ENCODE peak calls at places on chromosomes 4 and X, in seven cellular contexts. I is stimulated activated CD8-positive, alpha-beta memory T cell treated with anti-CD3 and anti-CD28 coated beads, Interleukin-15, amount 100 ng/mL, for 4 hours; F is stimulated activated CD4-positive, alpha-beta T cell treated with anti-CD3 and anti-CD28 coated beads, Interleukin-12 subunit alpha, Interleukin-12 subunit beta, amount 100 ng/mL, for 48 hours; Y is foreskin fibroblast; J is breast epithelium; C is HT-29; D is astrocyte. U is an unnamed sample.

GRCh38 chr4:56229947-56230346 is 157.3 kb downstream of the AASDH start:
- DNase-seq in I (no peak), J (no peak), D (no peak), F (no peak), Y (no peak), C (peak), U (no peak)

GRCh38 chrX:130378008-130378669 is 7.3 kb downstream of the GPR119 start:
- DNase-seq in D (no peak), J (no peak), I (no peak), F (no peak), C (no peak), Y (no peak), U (no peak)

GRCh38 chr4:121706595-121707021 is 9.8 kb upstream of the ANXA5 start:
- DNase-seq in Y (peak), D (peak), I (peak), C (no peak), F (peak), J (no peak), U (no peak)

GRCh38 chr4:88021824-88022223 is 14.4 kb downstream of the PKD2 start:
- DNase-seq in I (no peak), C (no peak), J (no peak), Y (peak), D (no peak), F (no peak), U (no peak)

GRCh38 chr4:166197166-166197565 is 324.1 kb downstream of the TLL1 start:
- DNase-seq in D (peak), Y (no peak), C (no peak), F (no peak), J (no peak), I (no peak), U (no peak)

GRCh38 chr4:140568507-140569306 is at the start of gene UCP1:
- DNase-seq in D (no peak), J (no peak), F (no peak), I (no peak), C (no peak), Y (peak), U (no peak)

GRCh38 chr4:100486496-100486895 is 31.3 kb downstream of the EMCN start:
- DNase-seq in I (no peak), J (no peak), C (no peak), Y (no peak), D (no peak), F (no peak), U (peak)

GRCh38 chr4:40563401-40563800 is 66.3 kb downstream of the RBM47 start:
- DNase-seq in C (no peak), F (no peak), J (no peak), Y (no peak), D (no peak), I (no peak), U (no peak)

GRCh38 chr4:186844059-186844681 is 120.5 kb upstream of the FAT1 start:
- DNase-seq in J (no peak), I (no peak), C (peak), D (peak), Y (peak), F (no peak), U (no peak)

GRCh38 chrX:118420462-118420861 is 74.6 kb downstream of the WDR44 start:
- DNase-seq in I (no peak), C (peak), D (peak), Y (no peak), J (no peak), F (no peak), U (no peak)

GRCh38 chrX:1077140-1077539 is 135.3 kb downstream of the CRLF2 start:
- DNase-seq in C (no peak), F (no peak), D (no peak), Y (no peak), J (no peak), I (no peak), U (no peak)

GRCh38 chrX:5681159-5681558 is 547.5 kb downstream of the NLGN4X start:
- DNase-seq in J (no peak), I (no peak), D (peak), C (peak), F (no peak), Y (no peak), U (no peak)

GRCh38 chr4:76449362-76449767 is 14.3 kb downstream of the SHROOM3 start:
- DNase-seq in D (peak), F (no peak), I (no peak), J (no peak), C (no peak), Y (no peak), U (no peak)

GRCh38 chrX:150715180-150715579 is 22.0 kb downstream of the MTMR1 start:
- DNase-seq in J (no peak), F (no peak), C (no peak), I (no peak), Y (no peak), D (no peak), U (no peak)

GRCh38 chr4:42310343-42310742 is 86.9 kb upstream of the SHISA3 start:
- DNase-seq in J (no peak), I (no peak), C (no peak), D (no peak), Y (no peak), F (no peak), U (no peak)

U was measured in LNCaP clone FGC.